ENCODE peak calls at places on chromosomes 13 and 19, in ten cellular contexts. S is heart left ventricle, C is right lobe of liver, A is ovary, E is breast epithelium, U is IMR-90, Z is spleen, L is prostate gland, I is adrenal gland, K is gastrocnemius medialis. P is an unnamed sample.

GRCh38 chr13:69828527-69828926 is 279.1 kb upstream of the ATXN8OS start:
- DNase-seq in U (no peak), S (no peak), K (no peak), Z (no peak), L (no peak), I (no peak), E (no peak), C (no peak), A (no peak), P (no peak)

GRCh38 chr19:10120538-10121198 is 969 bp upstream of the EIF3G start:
- DNase-seq in S (no peak), U (peak), E (no peak), I (no peak), K (no peak), L (no peak), Z (no peak), A (no peak), C (no peak), P (no peak)

GRCh38 chr19:49861541-49862410 is 5.6 kb downstream of the PNKP start:
- DNase-seq in A (peak), K (no peak), Z (peak), C (peak), S (no peak), I (peak), U (no peak), E (no peak), L (peak), P (peak)

GRCh38 chr13:73060251-73061160 is 1.7 kb downstream of the KLF5 start:
- DNase-seq in S (peak), C (peak), K (peak), E (peak), A (peak), U (peak), L (peak), Z (peak), I (peak), P (no peak)

GRCh38 chr19:35110974-35111373 is 4.6 kb upstream of the FXYD3 start:
- DNase-seq in A (no peak), E (no peak), S (no peak), K (no peak), I (no peak), L (no peak), Z (no peak), U (no peak), C (no peak), P (no peak)

GRCh38 chr13:79246575-79246949 is 159.5 kb downstream of the RBM26 start:
- DNase-seq in L (no peak), K (no peak), S (no peak), I (no peak), A (no peak), E (no peak), Z (no peak), C (no peak), U (no peak), P (no peak)

GRCh38 chr13:29885967-29886366 is 35.5 kb upstream of the UBL3 start:
- DNase-seq in C (no peak), I (no peak), E (no peak), U (no peak), A (no peak), K (no peak), S (no peak), Z (no peak), L (no peak), P (no peak)

GRCh38 chr19:32322541-32322940 is 22.9 kb upstream of the ZNF507 start:
- DNase-seq in A (no peak), E (no peak), I (no peak), C (no peak), K (no peak), Z (no peak), S (no peak), L (no peak), U (no peak), P (no peak)

GRCh38 chr19:53254451-53255341 is at the start of gene ZNF677:
- DNase-seq in C (peak), L (peak), A (peak), U (peak), E (peak), Z (peak), S (peak), I (peak), K (peak), P (peak)

DNA sequence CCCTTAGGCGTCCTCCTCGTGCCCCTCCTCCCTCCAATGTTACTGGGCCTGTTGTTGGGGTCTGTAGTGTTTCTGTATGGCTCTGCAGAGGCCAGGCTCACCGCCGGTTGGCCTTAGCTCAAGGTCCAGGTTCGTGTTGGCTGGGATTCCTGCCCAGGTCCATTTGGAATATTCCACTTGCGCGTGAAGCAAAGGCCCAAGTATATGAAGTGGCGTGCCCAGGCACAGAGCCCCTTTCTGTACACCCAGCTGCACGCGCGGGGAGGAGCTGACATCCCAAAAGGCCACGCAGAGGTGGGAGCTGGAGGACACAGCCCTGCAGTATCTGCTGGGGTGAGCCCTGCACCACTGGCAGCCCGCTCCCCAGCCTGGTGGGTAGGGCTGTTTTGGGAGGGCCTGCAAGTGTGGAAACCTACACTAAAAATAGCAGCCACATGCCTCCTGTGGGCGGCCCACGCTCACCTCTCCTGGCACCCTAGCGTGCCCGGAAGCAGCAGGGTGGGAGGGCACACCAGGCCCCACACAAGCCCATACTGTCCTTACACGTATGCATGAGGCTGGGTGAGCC is 30.2 kb downstream of the CRTC1 start:
- DNase-seq in C (no peak), S (no peak), I (peak), E (no peak), Z (no peak), A (no peak), L (no peak), K (no peak), U (no peak), P (no peak)
- TF ChIP-seq POLR2A in C (no peak), S (no peak), I (no peak), E (no peak), Z (no peak), A (no peak), L (no peak), K (no peak), U (no peak), P (no peak)

DNA sequence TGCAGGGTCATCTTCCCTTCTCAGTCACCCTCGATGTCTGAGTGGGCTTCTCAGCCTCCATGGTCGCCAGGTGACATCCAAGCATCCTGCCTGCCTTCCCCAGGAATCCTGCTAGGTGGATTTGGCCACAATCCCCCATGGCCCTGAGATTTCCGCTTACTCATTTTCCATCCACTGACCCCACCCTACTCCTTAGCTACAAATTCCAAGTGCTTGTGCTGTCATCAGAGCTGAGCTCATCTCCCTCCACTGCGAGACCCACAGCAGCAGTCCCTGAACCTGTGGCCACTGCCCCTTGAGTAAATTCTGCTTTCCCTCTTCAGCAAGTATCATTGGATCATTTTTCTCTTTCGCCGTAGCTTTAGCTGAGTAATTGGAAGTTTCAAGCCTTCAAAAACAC is 90.5 kb upstream of the ANKRD10 start:
- DNase-seq in E (no peak), U (peak), L (no peak), S (no peak), Z (no peak), A (no peak), C (no peak), I (no peak), K (no peak), P (no peak)
- TF ChIP-seq POLR2A in E (no peak), U (no peak), L (no peak), S (no peak), Z (no peak), A (no peak), C (no peak), I (no peak), K (no peak), P (no peak)

DNA sequence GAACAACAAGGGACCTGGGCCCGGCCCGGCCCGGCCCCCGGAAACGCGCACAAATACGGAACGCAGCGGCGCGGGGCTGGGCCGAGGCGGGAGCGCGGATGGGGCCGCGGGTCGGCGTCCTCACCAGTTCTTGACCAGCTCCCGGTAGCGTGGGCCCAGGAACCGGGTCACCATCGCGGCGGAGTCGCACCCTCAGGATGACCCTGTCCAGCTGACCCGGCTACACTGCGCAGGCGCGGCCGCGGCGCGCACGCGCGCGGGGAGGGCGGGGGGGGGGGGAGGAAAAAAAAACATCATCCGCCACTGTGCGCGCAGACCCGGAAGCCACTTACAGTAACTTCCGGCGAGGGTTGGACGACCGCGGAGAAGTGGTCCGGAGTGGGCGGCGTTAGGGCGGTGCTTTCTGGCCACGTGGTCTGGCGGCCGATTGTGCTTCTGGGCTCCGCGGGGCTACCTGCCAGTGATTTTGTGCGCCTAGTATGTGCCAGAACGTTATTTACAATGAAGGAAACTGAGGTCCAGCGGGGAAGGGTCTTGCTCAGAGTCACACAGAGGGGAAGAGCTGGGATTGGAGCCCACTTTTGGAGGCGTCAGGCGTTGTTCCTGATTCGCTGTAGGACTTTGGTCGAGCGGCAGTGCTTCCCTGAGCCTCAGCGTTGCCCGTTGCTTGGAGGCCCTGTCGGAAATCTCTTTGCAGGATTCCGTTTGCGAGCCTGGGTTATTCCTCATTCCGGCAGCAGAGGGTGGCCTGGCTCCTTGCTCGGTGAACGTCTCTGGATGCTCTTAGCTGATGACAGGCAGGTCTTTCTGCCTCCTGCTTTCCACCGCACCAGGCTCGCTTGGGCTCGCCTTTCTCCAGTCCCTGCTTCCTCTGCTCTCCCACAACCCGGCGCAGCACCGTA is at the start of gene UQCR11:
- DNase-seq in K (peak), C (peak), S (peak), U (peak), E (peak), Z (peak), I (peak), L (peak), A (peak), P (peak)
- TF ChIP-seq POLR2A in K (peak), C (peak), S (peak), U (no peak), E (no peak), Z (no peak), I (peak), L (peak), A (peak), P (peak)

GRCh38 chr13:33260168-33261098 is 25.1 kb downstream of the STARD13 start:
- DNase-seq in E (no peak), S (no peak), K (no peak), I (no peak), Z (no peak), A (no peak), L (no peak), U (peak), C (peak), P (no peak)
- TF ChIP-seq POLR2A in E (no peak), S (no peak), K (no peak), I (no peak), Z (no peak), A (no peak), L (no peak), U (no peak), C (no peak), P (no peak)

DNA sequence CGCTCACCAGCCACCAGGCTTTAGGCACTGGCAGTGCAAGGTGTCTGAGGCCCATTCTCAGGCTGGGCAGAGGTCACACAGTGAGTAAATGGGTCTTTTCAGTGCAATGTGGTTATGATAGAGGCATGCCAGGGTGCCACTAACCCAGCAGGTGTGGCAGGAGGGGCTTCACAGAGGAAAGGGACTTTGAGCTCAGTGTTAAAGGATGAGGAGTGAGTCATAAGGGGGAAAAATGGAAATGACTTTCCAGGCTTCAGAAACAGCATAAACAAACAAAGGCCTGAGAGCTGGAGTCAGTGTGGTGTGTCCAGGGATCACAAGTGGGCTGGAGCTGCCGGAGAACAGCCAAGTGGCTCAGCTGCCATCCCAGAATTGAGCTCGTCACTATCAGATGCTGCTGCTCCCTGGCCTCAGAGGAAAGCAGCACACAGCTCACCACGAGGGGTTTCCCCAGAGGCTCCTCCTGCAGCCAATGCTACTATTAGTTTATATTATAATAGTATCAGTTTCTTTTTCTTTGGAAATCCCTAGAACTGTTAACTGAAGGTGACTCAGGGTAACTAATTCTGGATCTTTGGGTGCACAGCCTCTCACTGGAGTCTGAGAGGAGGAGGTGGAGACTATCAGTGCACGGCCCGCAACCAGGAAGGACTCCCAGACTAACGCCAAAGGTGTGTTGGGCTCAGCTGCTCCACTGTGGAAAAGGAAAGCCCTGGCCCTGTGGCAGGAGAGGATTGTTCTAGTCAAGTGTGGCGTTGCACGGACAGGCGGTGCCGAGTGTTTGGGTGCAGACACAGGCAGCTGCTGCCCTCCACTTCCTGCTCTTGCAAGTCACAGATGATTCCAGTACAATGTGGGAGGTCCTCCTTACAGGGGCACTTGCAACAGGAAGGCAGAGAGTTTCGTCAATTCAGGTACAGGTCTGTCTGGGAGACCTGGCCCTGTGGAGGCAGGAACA is 39.5 kb downstream of the DHRS12 start:
- DNase-seq in I (no peak), K (peak), Z (no peak), S (peak), C (no peak), A (no peak), U (peak), E (peak), L (no peak), P (peak)
- TF ChIP-seq POLR2A in I (no peak), K (peak), Z (no peak), S (no peak), C (no peak), A (no peak), U (no peak), E (no peak), L (no peak), P (no peak)

P was measured in Peyer's patch.